ENCODE peak calls at places on chromosomes 4 and X, in four cellular contexts. N is H1, M is K562, U is stomach. D is an unnamed sample.

GRCh38 chr4:73080789-73081188 is 11.3 kb upstream of the COX18 start:
- DNase-seq in N (no peak), M (no peak), U (no peak), D (no peak)

GRCh38 chrX:87900320-87900908 is 382.8 kb downstream of the KLHL4 start:
- DNase-seq in N (no peak), M (no peak), U (no peak), D (no peak)

GRCh38 chrX:109384569-109385174 is 97.2 kb downstream of the GUCY2F start:
- DNase-seq in N (no peak), M (peak), U (no peak), D (no peak)

GRCh38 chr4:138775890-138776289 is 239.7 kb upstream of the NOCT start:
- DNase-seq in N (no peak), M (no peak), U (no peak), D (no peak)

GRCh38 chr4:92012899-92013867 is 290.6 kb upstream of the GRID2 start:
- DNase-seq in N (peak), M (no peak), U (peak), D (no peak)

GRCh38 chrX:113399501-113400192 is 559.0 kb upstream of the AMOT start:
- DNase-seq in N (no peak), M (no peak), U (no peak), D (no peak)

GRCh38 chr4:78954048-78954666 is 14.9 kb upstream of the PAQR3 start:
- DNase-seq in N (no peak), M (peak), U (no peak), D (no peak)

GRCh38 chr4:110292994-110293744 is 94.8 kb upstream of the ELOVL6 start:
- DNase-seq in N (no peak), M (no peak), U (no peak), D (no peak)

GRCh38 chrX:39689374-39690104 is 408.2 kb downstream of the BCOR start:
- DNase-seq in N (peak), M (no peak), U (no peak), D (no peak)

GRCh38 chr4:123618606-123619005 is 222.0 kb downstream of the SPRY1 start:
- DNase-seq in N (no peak), M (no peak), U (no peak), D (no peak)

GRCh38 chrX:24081661-24082154 is 27.0 kb downstream of the EIF2S3 start:
- DNase-seq in N (peak), M (peak), U (peak), D (peak)

GRCh38 chrX:35461164-35461563 is 337.0 kb upstream of the MAGEB16 start:
- DNase-seq in N (no peak), M (no peak), U (no peak), D (no peak)

GRCh38 chr4:180665481-180665880 is 1577.7 kb upstream of the TENM3 start:
- DNase-seq in N (no peak), M (no peak), U (no peak), D (no peak)

GRCh38 chrX:46831620-46832327 is 5.1 kb upstream of the RP2 start:
- DNase-seq in N (no peak), M (no peak), U (no peak), D (no peak)

GRCh38 chr4:57124145-57124544 is 14.0 kb upstream of the IGFBP7 start:
- DNase-seq in N (no peak), M (no peak), U (no peak), D (no peak)

GRCh38 chrX:69493193-69493592 is 10.9 kb upstream of the NALF2 start:
- DNase-seq in N (peak), M (peak), U (peak), D (no peak)

GRCh38 chr4:153603258-153603657 is 80.8 kb upstream of the TLR2 start:
- DNase-seq in N (no peak), M (no peak), U (no peak), D (no peak)

GRCh38 chr4:165803005-165803404 is 70.0 kb upstream of the TLL1 start:
- DNase-seq in N (no peak), M (no peak), U (no peak), D (no peak)

GRCh38 chrX:150870487-150871340 is 27.8 kb downstream of the CD99L2 start:
- DNase-seq in N (no peak), M (no peak), U (no peak), D (no peak)

GRCh38 chr4:112895785-112896184 is 153.7 kb upstream of the ANK2 start:
- DNase-seq in N (no peak), M (no peak), U (no peak), D (no peak)

GRCh38 chr4:150012851-150013360 is 65.3 kb upstream of the DCLK2 start:
- DNase-seq in N (no peak), M (no peak), U (no peak), D (no peak)

GRCh38 chrX:147848543-147849448 is 62.9 kb upstream of the FMR1 start:
- DNase-seq in N (no peak), M (peak), U (no peak), D (no peak)

GRCh38 chr4:140523370-140523856 is 555 bp upstream of the ELMOD2 start:
- DNase-seq in N (no peak), M (no peak), U (no peak), D (no peak)

GRCh38 chr4:140529434-140529833 is 5.5 kb downstream of the ELMOD2 start:
- DNase-seq in N (no peak), M (peak), U (no peak), D (no peak)

DNA sequence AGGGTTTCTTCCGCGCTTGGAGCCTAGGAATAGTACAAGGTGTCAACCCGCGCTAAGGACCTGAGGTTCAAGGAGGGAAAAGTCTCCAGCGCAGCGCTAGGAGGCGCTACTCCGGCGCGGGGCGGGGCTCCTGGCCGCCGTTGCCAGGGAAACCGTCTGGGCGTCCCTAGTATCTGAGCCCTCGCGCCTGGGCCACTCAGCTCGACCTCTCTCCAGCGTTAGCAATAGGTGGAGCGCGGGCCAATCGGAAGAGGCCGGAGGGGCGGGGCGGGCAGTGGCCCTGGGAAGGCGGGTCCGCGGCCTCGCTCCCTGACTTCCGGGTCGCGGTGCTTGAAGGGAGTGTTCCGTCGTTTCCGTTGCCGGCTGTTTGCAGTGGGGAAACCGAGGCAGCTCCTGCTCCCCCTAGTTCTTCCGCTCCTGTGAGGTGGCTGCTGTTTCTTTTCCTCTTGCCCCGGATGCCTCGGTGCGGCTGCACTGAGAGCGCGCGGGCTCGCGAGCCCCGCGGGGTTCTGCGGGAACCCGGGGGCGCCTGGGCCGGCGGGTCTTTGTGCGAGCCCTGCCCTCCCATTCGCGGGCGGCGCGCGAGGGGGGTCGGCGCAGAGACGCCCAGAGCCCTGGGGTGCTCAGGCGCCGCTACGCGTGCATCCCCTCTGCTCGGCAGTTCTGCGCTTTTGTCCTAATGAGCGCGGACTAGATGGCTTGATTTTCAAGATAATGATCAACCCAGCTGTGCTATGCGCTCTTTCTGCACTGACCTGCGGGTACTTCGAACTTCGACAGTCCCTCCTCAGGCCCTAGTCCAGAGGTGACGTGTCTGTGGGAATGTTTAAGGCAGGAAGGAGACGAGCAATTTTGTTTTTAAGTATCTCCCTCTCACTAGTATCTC is at the start of gene ELMOD2:
- DNase-seq in N (peak), M (peak), U (peak), D (peak)
- TF ChIP-seq POLR2A in N (no peak), M (peak), U (no peak), D (no peak)

DNA sequence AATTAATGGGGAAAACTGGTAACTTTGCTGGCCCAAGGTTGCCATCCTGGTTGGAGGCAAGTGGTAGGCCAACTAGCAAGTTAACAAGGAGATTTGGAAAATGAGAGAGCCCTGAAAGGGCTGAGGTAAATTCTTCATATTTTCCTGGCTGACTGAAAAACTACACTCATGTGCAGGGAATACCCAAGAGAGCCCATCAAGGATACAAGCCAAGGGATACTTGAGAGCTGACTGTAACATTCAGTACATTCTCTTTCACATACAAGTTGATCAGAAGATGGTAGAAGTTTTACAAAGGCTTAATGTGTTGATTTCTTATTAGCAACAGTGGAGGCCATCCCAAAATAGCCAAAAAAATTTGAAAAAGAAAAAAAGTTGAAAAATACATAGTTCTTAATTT is 33.3 kb downstream of the IL2 start:
- DNase-seq in N (no peak), M (no peak), U (no peak), D (no peak)
- H3K4me3 ChIP-seq in N (no peak), M (no peak), U (no peak), D (no peak)

DNA sequence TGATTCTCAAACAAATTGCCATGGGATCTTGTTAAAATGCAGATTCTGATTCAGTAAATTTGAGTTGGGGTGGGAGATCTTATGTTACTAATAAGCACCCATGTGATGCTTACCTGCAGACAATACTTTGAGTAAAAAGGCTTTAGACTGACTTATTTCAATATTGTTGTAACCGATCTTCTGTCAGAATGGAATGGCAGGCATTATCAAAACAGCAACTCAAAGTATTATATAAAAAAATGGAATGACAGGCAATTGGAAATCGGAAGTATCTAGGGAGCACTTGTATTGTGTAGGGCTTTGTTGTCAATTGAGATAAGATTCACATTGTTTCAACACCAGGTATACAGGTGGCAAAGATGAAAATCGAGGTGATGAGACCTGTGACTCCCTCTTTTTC is 67.5 kb downstream of the C4orf33 start:
- DNase-seq in N (no peak), M (no peak), U (no peak), D (no peak)
- TF ChIP-seq EP300 in N (no peak), M (no peak), U (no peak), D (no peak)

GRCh38 chr4:88458091-88458740 is 1.3 kb downstream of the HERC5 start:
- DNase-seq in N (no peak), M (no peak), U (no peak), D (no peak)

GRCh38 chr4:88452941-88453340 is 4.0 kb upstream of the HERC5 start:
- DNase-seq in N (no peak), M (peak), U (no peak), D (no peak)

GRCh38 chr4:88456757-88457306 is at the start of gene HERC5:
- DNase-seq in N (peak), M (peak), U (peak), D (peak)

DNA sequence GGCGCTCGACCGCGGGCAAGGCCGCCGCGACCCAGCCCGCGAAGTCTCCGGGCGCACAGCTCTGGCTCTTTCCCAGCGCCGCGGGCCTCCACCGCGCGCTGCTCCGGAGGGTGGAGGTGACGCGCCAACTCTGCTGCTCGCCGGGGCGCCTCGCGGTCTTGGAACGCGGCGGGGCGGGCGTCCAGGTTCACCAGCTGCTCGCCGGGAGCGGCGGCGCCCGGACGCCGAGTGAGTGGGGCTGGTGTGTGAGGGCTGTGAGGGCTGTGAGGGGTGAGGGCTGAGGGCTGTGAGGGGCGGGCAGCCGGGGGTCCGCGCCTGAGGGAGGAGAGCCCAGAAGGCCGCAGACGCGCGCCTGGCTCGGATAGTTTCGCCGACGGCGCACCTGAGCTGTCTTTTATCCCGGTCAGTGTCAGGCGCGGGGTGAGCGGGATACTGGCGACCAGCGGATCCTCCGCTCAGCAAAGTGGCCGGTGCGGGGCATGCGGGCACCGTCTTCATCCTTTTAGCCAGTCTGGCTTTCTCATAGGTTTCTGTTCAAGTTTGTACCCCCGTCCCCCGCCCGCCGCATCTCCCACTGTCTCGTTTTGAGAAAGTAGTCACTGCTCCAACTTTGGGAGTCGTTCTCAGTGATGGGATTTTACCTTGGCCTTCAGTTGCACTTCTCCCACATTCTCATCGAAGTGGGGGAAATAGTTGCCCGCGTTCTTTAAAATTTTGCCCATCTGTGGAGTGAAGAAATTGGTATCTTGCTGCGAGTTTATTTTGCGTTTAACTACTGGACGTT is 580 bp downstream of the HERC5 start:
- DNase-seq in N (no peak), M (no peak), U (peak), D (peak)
- TF ChIP-seq POLR2A in N (no peak), M (no peak), U (no peak), D (no peak)

DNA sequence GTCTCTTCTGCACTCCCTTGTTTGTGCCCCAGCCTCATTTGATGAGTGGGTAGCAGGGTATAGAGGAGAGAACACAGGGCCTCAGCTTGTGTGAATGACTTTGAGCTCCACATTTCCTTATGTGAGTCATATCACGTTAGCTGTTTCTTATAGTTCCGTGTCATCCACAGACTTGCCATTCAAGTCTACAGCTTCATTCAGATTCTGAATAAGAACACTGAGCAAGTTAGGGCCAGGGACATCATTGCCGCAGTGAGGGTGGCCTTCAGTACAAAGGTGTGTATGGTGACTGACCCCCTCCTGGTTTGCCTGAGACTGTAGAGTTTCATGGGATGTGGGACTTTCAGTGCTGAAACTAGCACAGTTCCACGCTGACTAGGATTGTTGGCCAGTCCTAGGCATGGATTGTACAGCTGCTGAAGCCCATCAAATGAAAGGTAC is 23.6 kb downstream of the KLF3 start:
- DNase-seq in N (no peak), M (no peak), U (no peak), D (no peak)
- H3K4me3 ChIP-seq in N (no peak), M (no peak), U (no peak), D (no peak)

DNA sequence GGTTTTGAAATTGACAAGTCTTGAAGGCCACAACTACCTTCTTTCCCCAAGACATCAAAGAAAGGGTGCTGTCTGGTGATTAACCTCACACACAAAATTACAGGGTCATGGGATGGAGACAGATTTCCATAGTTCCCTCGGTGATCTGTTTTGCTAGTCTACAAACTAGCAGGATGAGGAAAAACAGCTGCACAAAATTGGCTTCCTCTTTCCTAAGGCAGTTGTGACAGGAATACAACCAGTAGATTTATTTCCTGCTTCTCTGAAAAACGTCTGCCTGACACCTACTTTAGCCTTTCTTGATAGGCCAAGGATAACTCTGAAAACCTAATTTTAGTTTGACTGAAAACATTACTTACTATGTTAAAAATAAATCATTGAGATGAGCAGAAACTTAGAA is 39.6 kb downstream of the DKK2 start:
- DNase-seq in N (no peak), M (no peak), U (no peak), D (no peak)
- TF ChIP-seq EP300 in N (no peak), M (no peak), U (no peak), D (no peak)

DNA sequence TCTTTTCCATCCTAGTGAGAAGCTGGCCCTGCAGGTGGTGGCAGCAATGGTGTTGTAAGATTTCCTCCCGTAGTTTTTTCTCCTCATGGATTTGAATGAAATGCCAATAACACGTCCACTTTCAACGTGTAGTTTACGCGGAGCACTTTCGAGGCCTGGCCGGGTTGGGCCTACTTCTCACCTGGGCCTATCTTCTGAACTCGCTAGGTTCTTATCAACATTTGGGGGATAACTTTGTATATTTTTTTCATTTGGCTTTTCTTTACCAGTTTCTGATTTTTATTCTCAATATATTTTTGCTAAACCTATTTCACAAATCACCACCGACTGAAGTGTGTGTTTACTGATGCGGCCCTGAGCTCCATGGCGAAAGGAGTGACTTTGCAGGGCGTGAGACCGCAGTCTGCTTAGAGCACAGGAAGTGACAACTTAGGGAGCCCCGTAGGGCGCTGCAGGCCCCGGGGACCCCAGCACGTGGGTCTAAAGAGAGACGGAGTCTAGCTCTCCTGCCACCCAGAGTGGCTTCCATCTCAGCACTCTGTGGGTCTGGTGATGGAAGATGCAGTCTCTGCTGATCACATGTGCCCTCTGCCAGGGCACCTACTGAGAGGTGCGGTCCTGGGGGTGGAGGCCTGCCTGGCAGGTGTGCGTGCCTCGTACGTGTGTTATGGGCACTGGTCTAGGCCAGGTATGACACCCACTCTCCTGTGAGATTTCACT is 29.1 kb downstream of the NELFA start:
- DNase-seq in N (no peak), M (no peak), U (no peak), D (no peak)
- TF ChIP-seq POLR2A in N (no peak), M (peak), U (no peak), D (no peak)

GRCh38 chrX:71912156-71912555 is 1.5 kb downstream of the NHSL2 start:
- DNase-seq in N (no peak), M (no peak), U (no peak), D (no peak)

GRCh38 chrX:71909956-71910355 is 689 bp upstream of the NHSL2 start:
- DNase-seq in N (peak), M (no peak), U (no peak), D (no peak)

GRCh38 chrX:71911731-71912050 is 1.0 kb downstream of the NHSL2 start:
- DNase-seq in N (no peak), M (no peak), U (no peak), D (no peak)

GRCh38 chrX:71911023-71911730 is 532 bp downstream of the NHSL2 start:
- DNase-seq in N (peak), M (no peak), U (no peak), D (peak)

DNA sequence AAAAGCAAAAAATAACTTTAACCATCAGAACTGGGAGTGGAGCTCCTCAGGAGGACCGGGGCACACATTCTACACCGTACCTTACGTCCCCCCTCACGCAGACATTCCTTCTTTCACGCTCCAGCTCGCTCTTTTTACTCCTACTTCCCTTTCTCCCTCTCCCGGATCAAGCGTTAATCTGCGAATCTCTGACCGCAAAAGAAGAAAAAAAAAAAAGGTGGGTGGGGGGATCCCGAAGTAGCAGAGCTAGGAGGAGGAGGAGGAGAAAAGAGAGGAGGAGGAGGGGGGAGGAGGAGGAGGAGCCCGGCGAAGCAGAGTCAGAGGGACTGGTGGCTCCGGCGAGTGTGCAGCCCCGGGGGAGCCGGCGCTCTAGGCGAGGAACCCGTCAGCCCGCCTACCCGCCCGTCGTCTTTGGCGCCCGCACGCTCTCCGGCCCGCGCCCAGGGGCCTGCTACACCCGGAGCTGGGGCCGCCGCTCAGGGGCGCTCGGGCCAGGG is at the start of gene NHSL2:
- DNase-seq in N (peak), M (no peak), U (no peak), D (no peak)
- H3K4me3 ChIP-seq in N (peak), M (no peak), U (peak), D (peak)

GRCh38 chr4:176886135-176886534 is 93.4 kb upstream of the VEGFC start:
- DNase-seq in N (no peak), M (no peak), U (no peak), D (no peak)
- TF ChIP-seq EP300 in N (no peak), M (no peak), U (no peak), D (no peak)